ENCODE peak calls at places on chromosomes 13 and 19, in four cellular contexts. B is tibial nerve, D is heart right ventricle, G is GM23248. F is an unnamed sample.
A peak's percentile ranks its signal among the peaks of the same experiment; 100 is the strongest.

GRCh38 chr13:61453121-61453520 is 37.5 kb upstream of the PCDH20 start:
- DNase-seq in B (no peak), D (no peak), G (no peak), F (no peak)

GRCh38 chr19:54335979-54336892 is 2.7 kb downstream of the LILRA4 start:
- DNase-seq in B (no peak), D (no peak), G (no peak), F (no peak)

GRCh38 chr13:30711375-30711774 is 24.0 kb upstream of the ALOX5AP start:
- DNase-seq in B (no peak), D (no peak), G (peak; percentile 72), F (no peak)

GRCh38 chr13:24323036-24323738 is 13.8 kb downstream of the C1QTNF9 start:
- DNase-seq in B (no peak), D (no peak), G (no peak), F (no peak)

GRCh38 chr19:31332096-31332495 is 17.1 kb downstream of the TSHZ3 start:
- DNase-seq in B (no peak), D (no peak), G (peak; percentile 44), F (no peak)

GRCh38 chr13:113405481-113406300 is 41.8 kb upstream of the GRTP1 start:
- DNase-seq in B (no peak), D (no peak), G (no peak), F (peak; percentile 9)

GRCh38 chr19:18593367-18594095 is 4.9 kb downstream of the REX1BD start:
- DNase-seq in B (no peak), D (no peak), G (peak; percentile 46), F (no peak)

GRCh38 chr13:42696191-42696590 is 85.2 kb upstream of the FAM216B start:
- DNase-seq in B (no peak), D (no peak), G (peak; percentile 66), F (no peak)

GRCh38 chr19:33659835-33660234 is 38.1 kb downstream of the CHST8 start:
- DNase-seq in B (no peak), D (no peak), G (no peak), F (no peak)

GRCh38 chr19:18809149-18809978 is 18.3 kb upstream of the COMP start:
- DNase-seq in B (peak; percentile 81), D (no peak), G (peak; percentile 92), F (peak; percentile 83)

GRCh38 chr13:79528759-79529191 is 47.8 kb downstream of the NDFIP2 start:
- DNase-seq in B (no peak), D (no peak), G (peak; percentile 13), F (no peak)

GRCh38 chr19:49243129-49243528 is 81.9 kb downstream of the SLC6A16 start:
- DNase-seq in B (no peak), D (no peak), G (no peak), F (no peak)

GRCh38 chr13:93767917-93768422 is 541.4 kb downstream of the GPC6 start:
- DNase-seq in B (no peak), D (no peak), G (no peak), F (no peak)

GRCh38 chr13:36815069-36815468 is 4.0 kb upstream of the RFXAP start:
- DNase-seq in B (no peak), D (no peak), G (peak; percentile 52), F (no peak)

GRCh38 chr13:40206241-40207109 is 460.0 kb downstream of the FOXO1 start:
- DNase-seq in B (no peak), D (no peak), G (peak; percentile 25), F (no peak)

GRCh38 chr19:43504426-43505185 is at the start of gene PHLDB3:
- DNase-seq in B (no peak), D (peak; percentile 29), G (peak; percentile 59), F (peak; percentile 32)

GRCh38 chr19:13069415-13070369 is 33.0 kb downstream of the LYL1 start:
- DNase-seq in B (no peak), D (no peak), G (no peak), F (no peak)

GRCh38 chr19:13066231-13066630 is 36.4 kb downstream of the LYL1 start:
- DNase-seq in B (no peak), D (no peak), G (no peak), F (no peak)

GRCh38 chr19:13064092-13064489 is 38.6 kb downstream of the LYL1 start:
- DNase-seq in B (no peak), D (no peak), G (no peak), F (no peak)

GRCh38 chr19:13068064-13068807 is 34.4 kb downstream of the LYL1 start:
- DNase-seq in B (no peak), D (no peak), G (no peak), F (no peak)

GRCh38 chr19:13066933-13067831 is 35.5 kb downstream of the LYL1 start:
- DNase-seq in B (no peak), D (no peak), G (no peak), F (no peak)
- H3K4me1 ChIP-seq in B (peaks cover 59% of the 10 kb centered on the region), D (peaks cover 100% of the 10 kb centered on the region), G (peaks cover under 1% of the 10 kb centered on the region), F (peaks cover 40% of the 10 kb centered on the region)

GRCh38 chr19:45401815-45402468 is 2.9 kb downstream of the PPP1R13L start:
- DNase-seq in B (no peak), D (no peak), G (no peak), F (no peak)
- H3K4me1 ChIP-seq in B (peaks cover 21% of the 10 kb centered on the region), D (peaks cover 73% of the 10 kb centered on the region), G (peaks cover 17% of the 10 kb centered on the region), F (peaks cover 9% of the 10 kb centered on the region)

GRCh38 chr13:98276486-98276885 is 99.4 kb upstream of the RNF113B start:
- DNase-seq in B (no peak), D (no peak), G (no peak), F (no peak)
- H3K4me1 ChIP-seq in B (no peaks in the 10 kb centered on the region), D (peaks cover 32% of the 10 kb centered on the region), G (peaks cover 19% of the 10 kb centered on the region), F (no peaks in the 10 kb centered on the region)

DNA sequence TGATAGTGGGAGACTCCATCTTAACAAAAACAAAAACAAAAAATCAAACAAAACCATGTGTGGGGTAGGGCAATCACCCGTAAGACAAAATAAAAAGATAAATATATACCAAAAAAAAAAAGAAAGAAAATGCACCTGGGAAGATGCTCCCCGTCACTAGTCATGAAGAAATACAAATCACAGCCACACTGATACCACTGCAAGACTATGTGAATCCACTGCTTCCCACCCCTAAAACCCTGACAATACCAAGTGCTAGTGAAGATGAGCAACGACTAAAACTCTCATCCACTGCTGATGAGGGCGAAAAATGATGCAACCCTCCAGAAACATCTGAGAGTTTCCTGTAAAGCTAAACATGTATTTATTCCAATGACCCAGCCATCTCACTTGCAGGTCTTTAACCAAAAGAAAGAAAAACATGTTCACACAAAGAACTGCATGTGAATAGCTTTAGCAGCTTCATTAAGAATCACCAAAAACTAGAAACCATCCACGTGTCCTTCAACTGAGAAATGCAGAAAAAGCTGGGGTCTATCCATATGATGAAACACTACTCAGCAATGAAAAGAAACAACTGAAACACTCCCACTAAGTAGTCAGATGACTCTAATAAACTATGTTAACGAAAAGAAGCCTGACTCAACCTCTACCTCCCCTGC is 31.7 kb downstream of the BRD4 start:
- DNase-seq in B (no peak), D (no peak), G (peak; percentile 93), F (no peak)
- H3K4me1 ChIP-seq in B (peaks cover 79% of the 10 kb centered on the region), D (peaks cover 99% of the 10 kb centered on the region), G (peaks cover 82% of the 10 kb centered on the region), F (peaks cover 25% of the 10 kb centered on the region)

GRCh38 chr13:46562581-46562980 is 9.6 kb downstream of the LRCH1 start:
- DNase-seq in B (no peak), D (no peak), G (no peak), F (no peak)

GRCh38 chr13:46567671-46568070 is 14.7 kb downstream of the LRCH1 start:
- DNase-seq in B (no peak), D (no peak), G (no peak), F (no peak)

GRCh38 chr13:46569471-46569870 is 16.5 kb downstream of the LRCH1 start:
- DNase-seq in B (no peak), D (no peak), G (no peak), F (no peak)

GRCh38 chr13:46562152-46562551 is 9.2 kb downstream of the LRCH1 start:
- DNase-seq in B (no peak), D (no peak), G (no peak), F (no peak)

DNA sequence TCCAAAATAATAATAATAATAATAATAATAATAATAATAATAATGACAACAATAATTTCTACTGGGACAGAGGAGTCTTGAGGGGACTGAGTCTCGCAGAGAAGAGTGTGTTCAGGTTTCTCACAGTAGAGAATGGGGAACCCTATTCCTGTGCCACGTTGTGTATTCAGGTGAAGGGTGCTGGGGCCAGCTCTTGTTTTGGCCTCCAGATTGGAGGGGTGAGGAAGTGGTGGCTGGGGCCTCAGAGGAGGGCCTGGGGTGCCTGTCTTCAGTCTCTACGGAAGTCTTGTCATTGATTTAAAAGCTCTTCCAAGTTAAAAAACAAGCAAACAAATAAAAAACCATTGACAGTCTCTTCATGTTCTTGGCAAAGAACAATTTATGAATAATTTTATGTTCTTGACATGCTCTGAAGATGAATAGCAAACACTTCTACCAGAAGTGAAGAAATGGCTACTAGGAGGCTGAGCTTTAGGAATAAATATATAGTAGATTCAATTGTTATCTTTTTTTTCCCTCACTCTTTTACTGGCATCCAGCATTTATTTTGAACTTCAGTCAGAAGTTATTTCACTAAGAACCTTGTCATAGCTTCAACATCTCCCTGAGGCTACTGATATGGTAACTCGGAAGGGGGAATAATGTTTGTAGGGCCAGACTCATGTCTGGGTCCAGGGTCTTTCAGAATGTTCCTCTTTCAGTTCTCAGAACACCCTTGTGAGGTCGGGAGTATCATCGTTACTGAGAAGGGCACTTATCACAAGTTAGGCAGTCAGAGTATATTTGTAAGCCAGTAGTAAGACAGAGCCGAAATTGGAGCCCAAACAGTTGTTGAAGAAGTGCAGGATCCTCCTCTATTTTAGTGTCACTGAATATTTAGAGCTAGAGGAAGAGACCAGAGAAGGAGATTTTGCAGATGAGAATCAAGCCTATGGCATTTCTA is 13.1 kb downstream of the LRCH1 start:
- DNase-seq in B (no peak), D (no peak), G (no peak), F (no peak)
- H3K4me1 ChIP-seq in B (no peaks in the 10 kb centered on the region), D (peaks cover 90% of the 10 kb centered on the region), G (peaks cover 1% of the 10 kb centered on the region), F (no peaks in the 10 kb centered on the region)

GRCh38 chr19:8513687-8514504 is at the start of gene ZNF414:
- DNase-seq in B (peak; percentile 97), D (peak; percentile 95), G (peak; percentile 99), F (peak; percentile 97)

GRCh38 chr19:8519388-8519787 is 5.4 kb upstream of the ZNF414 start:
- DNase-seq in B (no peak), D (no peak), G (no peak), F (no peak)

GRCh38 chr19:8515317-8515716 is 1.4 kb upstream of the ZNF414 start:
- DNase-seq in B (no peak), D (no peak), G (no peak), F (no peak)

GRCh38 chr19:8518536-8518935 is 4.6 kb upstream of the ZNF414 start:
- DNase-seq in B (no peak), D (no peak), G (no peak), F (no peak)

GRCh38 chr19:8517551-8518442 is 3.8 kb upstream of the ZNF414 start:
- DNase-seq in B (peak; percentile 20), D (no peak), G (peak; percentile 81), F (no peak)
- H3K4me1 ChIP-seq in B (peaks cover 19% of the 10 kb centered on the region), D (peaks cover 18% of the 10 kb centered on the region), G (peaks cover 18% of the 10 kb centered on the region), F (no peaks in the 10 kb centered on the region)

F was measured in uterus.